ENCODE peak calls at places on chromosomes 1 and 21, in four cellular contexts. One of them, this sample, is unnamed.

GRCh38 chr1:14435368-14436023 is 163.0 kb upstream of the KAZN start:
- DNase-seq in IMR-90: no peak
- DNase-seq in endothelial cell of umbilical vein: no peak
- DNase-seq in GM12878: no peak
- DNase-seq in this sample: peak; percentile 90

GRCh38 chr21:32812035-32812434 is 40.5 kb upstream of the PAXBP1 start:
- DNase-seq in IMR-90: peak; percentile 10
- DNase-seq in endothelial cell of umbilical vein: no peak
- DNase-seq in GM12878: no peak
- DNase-seq in this sample: no peak

GRCh38 chr1:214548988-214549387 is 2.4 kb downstream of the PTPN14 start:
- DNase-seq in IMR-90: peak; percentile 63
- DNase-seq in endothelial cell of umbilical vein: peak; percentile 70
- DNase-seq in GM12878: no peak
- DNase-seq in this sample: no peak

GRCh38 chr1:78437941-78438340 is 52.8 kb upstream of the PTGFR start:
- DNase-seq in IMR-90: no peak
- DNase-seq in endothelial cell of umbilical vein: no peak
- DNase-seq in GM12878: no peak
- DNase-seq in this sample: no peak

GRCh38 chr1:36829951-36830350 is 204.4 kb downstream of the GRIK3 start:
- DNase-seq in IMR-90: no peak
- DNase-seq in endothelial cell of umbilical vein: no peak
- DNase-seq in GM12878: no peak
- DNase-seq in this sample: no peak

GRCh38 chr1:22731924-22732522 is 21.4 kb downstream of the EPHB2 start:
- DNase-seq in IMR-90: peak; percentile 14
- DNase-seq in endothelial cell of umbilical vein: no peak
- DNase-seq in GM12878: no peak
- DNase-seq in this sample: peak; percentile 39

GRCh38 chr1:224506141-224506814 is 71.7 kb upstream of the WDR26 start:
- DNase-seq in IMR-90: peak; percentile 36
- DNase-seq in endothelial cell of umbilical vein: no peak
- DNase-seq in GM12878: no peak
- DNase-seq in this sample: no peak

GRCh38 chr1:52662645-52663313 is 29.8 kb downstream of the SHISAL2A start:
- DNase-seq in IMR-90: peak; percentile 52
- DNase-seq in endothelial cell of umbilical vein: peak; percentile 27
- DNase-seq in GM12878: no peak
- DNase-seq in this sample: no peak

GRCh38 chr21:44484498-44485253 is 29.4 kb downstream of the LRRC3 start:
- DNase-seq in IMR-90: no peak
- DNase-seq in endothelial cell of umbilical vein: no peak
- DNase-seq in GM12878: no peak
- DNase-seq in this sample: no peak

GRCh38 chr1:32903991-32904776 is 3.0 kb upstream of the TMEM54 start:
- DNase-seq in IMR-90: no peak
- DNase-seq in endothelial cell of umbilical vein: no peak
- DNase-seq in GM12878: no peak
- DNase-seq in this sample: no peak

GRCh38 chr1:207798847-207799246 is 47.0 kb downstream of the CD46 start:
- DNase-seq in IMR-90: peak; percentile 18
- DNase-seq in endothelial cell of umbilical vein: no peak
- DNase-seq in GM12878: no peak
- DNase-seq in this sample: no peak

GRCh38 chr1:147109041-147109440 is 63.2 kb downstream of the PRKAB2 start:
- DNase-seq in IMR-90: no peak
- DNase-seq in endothelial cell of umbilical vein: no peak
- DNase-seq in GM12878: peak; percentile 2
- DNase-seq in this sample: no peak

GRCh38 chr1:21871943-21872342 is 59.9 kb downstream of the LDLRAD2 start:
- DNase-seq in IMR-90: no peak
- DNase-seq in endothelial cell of umbilical vein: no peak
- DNase-seq in GM12878: no peak
- DNase-seq in this sample: no peak

GRCh38 chr1:93531193-93531592 is 83.3 kb downstream of the FNBP1L start:
- DNase-seq in IMR-90: no peak
- DNase-seq in endothelial cell of umbilical vein: no peak
- DNase-seq in GM12878: no peak
- DNase-seq in this sample: no peak

GRCh38 chr1:242043165-242043564 is 44.3 kb upstream of the MAP1LC3C start:
- DNase-seq in IMR-90: no peak
- DNase-seq in endothelial cell of umbilical vein: no peak
- DNase-seq in GM12878: no peak
- DNase-seq in this sample: no peak

GRCh38 chr1:54519709-54520108 is 28.3 kb upstream of the ACOT11 start:
- DNase-seq in IMR-90: no peak
- DNase-seq in endothelial cell of umbilical vein: no peak
- DNase-seq in GM12878: no peak
- DNase-seq in this sample: no peak

GRCh38 chr1:214008791-214009612 is 21.2 kb downstream of the PROX1 start:
- DNase-seq in IMR-90: no peak
- DNase-seq in endothelial cell of umbilical vein: no peak
- DNase-seq in GM12878: no peak
- DNase-seq in this sample: no peak

GRCh38 chr1:174337000-174337681 is 110.6 kb upstream of the GPR52 start:
- DNase-seq in IMR-90: no peak
- DNase-seq in endothelial cell of umbilical vein: no peak
- DNase-seq in GM12878: no peak
- DNase-seq in this sample: no peak

GRCh38 chr1:76793594-76793993 is 73.7 kb upstream of the ST6GALNAC5 start:
- DNase-seq in IMR-90: no peak
- DNase-seq in endothelial cell of umbilical vein: no peak
- DNase-seq in GM12878: no peak
- DNase-seq in this sample: no peak

GRCh38 chr1:185695299-185695698 is 38.9 kb upstream of the HMCN1 start:
- DNase-seq in IMR-90: no peak
- DNase-seq in endothelial cell of umbilical vein: peak; percentile 23
- DNase-seq in GM12878: no peak
- DNase-seq in this sample: no peak
- TF ChIP-seq FOS in IMR-90: no peak
- TF ChIP-seq FOS in endothelial cell of umbilical vein: no peak
- TF ChIP-seq FOS in GM12878: no peak
- TF ChIP-seq FOS in this sample: no peak

DNA sequence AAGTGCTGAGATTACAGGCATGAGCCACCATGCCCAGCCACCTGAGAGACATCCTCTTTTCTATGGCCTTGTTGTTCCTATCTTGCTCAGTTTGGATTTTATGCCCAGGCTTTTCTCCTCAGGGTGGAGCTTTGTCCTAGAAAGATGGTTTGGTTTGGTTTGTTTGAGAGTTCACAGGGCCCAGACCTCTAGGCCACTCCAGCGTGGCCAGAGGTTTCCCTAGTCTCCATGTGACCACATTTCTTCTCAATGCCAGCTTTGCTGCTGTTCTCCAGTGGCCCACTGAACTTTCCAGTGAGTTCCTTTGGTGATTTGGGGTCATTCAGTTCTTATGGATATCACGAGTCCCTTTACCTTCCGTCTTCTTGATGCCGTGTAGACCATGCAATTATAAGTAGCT is 92.6 kb upstream of the SERBP1 start:
- DNase-seq in IMR-90: no peak
- DNase-seq in endothelial cell of umbilical vein: no peak
- DNase-seq in GM12878: no peak
- DNase-seq in this sample: no peak
- TF ChIP-seq FOS in IMR-90: no peak
- TF ChIP-seq FOS in endothelial cell of umbilical vein: no peak
- TF ChIP-seq FOS in GM12878: no peak
- TF ChIP-seq FOS in this sample: no peak

GRCh38 chr1:200874694-200875093 is 1.9 kb downstream of the GPR25 start:
- DNase-seq in IMR-90: no peak
- DNase-seq in endothelial cell of umbilical vein: no peak
- DNase-seq in GM12878: no peak
- DNase-seq in this sample: no peak
- TF ChIP-seq FOS in IMR-90: no peak
- TF ChIP-seq FOS in endothelial cell of umbilical vein: no peak
- TF ChIP-seq FOS in GM12878: no peak
- TF ChIP-seq FOS in this sample: no peak

DNA sequence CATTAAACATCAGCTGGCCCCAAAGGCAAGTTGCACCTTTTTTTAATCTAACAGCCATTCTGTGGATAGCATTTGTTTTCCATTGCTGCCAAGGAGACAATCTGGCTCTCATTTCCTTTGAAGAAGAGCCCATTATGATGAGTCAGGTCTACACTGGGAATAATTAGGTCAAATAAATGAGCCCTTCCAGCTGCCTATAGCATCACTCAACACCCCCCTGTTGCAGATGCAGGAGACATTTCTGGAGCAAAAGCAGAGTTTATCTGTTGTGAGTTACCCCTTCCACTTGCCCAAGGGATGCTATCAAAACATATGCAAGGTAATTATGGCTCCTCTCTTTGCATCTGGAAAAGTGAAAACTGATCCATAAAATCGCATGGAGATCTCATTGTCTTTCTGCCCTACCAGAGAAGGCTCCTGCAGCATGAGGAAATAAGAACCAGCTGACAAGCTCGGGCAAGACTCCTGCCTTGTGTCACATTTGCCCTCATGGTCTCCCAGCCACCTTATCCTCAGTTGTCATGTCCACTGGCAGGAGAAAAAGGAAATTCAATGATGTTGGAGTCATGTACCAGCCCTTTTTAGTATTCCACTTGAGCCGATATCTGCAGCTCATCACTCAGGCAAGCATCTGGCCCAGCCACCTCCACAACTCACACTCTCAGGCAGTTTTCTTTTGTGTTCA is 135.9 kb downstream of the SLC30A10 start:
- DNase-seq in IMR-90: peak; percentile 75
- DNase-seq in endothelial cell of umbilical vein: no peak
- DNase-seq in GM12878: no peak
- DNase-seq in this sample: no peak
- TF ChIP-seq FOS in IMR-90: peak; percentile 12
- TF ChIP-seq FOS in endothelial cell of umbilical vein: no peak
- TF ChIP-seq FOS in GM12878: no peak
- TF ChIP-seq FOS in this sample: no peak

DNA sequence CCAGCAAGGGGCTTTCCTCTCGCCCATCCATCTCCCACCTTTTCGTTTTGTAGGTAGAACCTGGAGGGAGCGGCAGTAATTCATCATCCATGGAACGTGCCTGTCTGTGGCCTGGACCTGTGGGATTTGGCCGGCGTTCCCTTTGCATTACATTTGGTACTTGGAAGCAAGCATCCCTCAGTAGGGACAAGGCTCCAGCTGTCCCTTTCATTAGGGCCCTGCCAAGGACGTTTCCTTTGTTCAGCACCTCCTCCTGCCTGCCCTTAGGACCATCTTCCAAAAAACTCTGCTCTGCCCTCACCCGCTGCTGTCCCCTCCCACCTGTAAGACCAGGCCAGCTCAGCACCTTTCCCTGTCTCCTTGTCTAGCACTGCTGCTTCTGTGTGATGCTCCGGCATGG is 62.1 kb downstream of the RYR2 start:
- DNase-seq in IMR-90: no peak
- DNase-seq in endothelial cell of umbilical vein: no peak
- DNase-seq in GM12878: no peak
- DNase-seq in this sample: no peak
- TF ChIP-seq FOS in IMR-90: no peak
- TF ChIP-seq FOS in endothelial cell of umbilical vein: no peak
- TF ChIP-seq FOS in GM12878: no peak
- TF ChIP-seq FOS in this sample: no peak

DNA sequence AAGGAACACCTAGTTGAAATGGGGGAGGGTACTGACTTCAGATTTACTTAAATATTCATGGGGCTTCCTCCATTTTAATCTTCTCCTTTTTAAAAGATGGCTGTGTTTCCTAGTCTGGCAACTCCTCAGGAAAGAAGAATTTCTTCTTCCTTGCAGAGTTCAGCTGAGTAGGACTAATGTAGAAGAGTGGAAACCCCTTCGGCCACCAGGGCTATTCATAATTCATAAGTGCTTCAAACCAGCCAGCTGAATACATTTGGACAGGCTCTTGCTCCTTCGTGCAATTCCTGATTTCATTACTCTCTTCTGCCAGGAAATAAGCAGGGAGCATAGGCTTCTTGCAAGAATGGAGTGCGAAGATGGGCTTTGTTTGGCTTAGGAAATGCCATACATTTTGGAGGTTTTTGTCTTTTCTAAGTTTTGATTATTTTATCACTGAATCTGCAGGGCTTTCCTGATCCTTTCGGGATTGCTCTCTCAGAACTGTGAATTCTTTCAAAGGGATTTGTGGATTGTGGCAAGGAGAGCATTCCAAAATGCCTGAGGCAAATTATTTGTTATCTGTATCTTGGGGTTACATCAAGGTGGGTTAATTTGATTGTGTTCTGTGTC is 179.5 kb upstream of the SGIP1 start:
- DNase-seq in IMR-90: peak; percentile 69
- DNase-seq in endothelial cell of umbilical vein: peak; percentile 78
- DNase-seq in GM12878: no peak
- DNase-seq in this sample: no peak
- TF ChIP-seq FOS in IMR-90: no peak
- TF ChIP-seq FOS in endothelial cell of umbilical vein: no peak
- TF ChIP-seq FOS in GM12878: no peak
- TF ChIP-seq FOS in this sample: no peak